ENCODE peak calls at places on chromosomes 3 and 15, in seven cellular contexts. J is CD4-positive, alpha-beta T cell; R is progenitor cell of endocrine pancreas; I is heart left ventricle; U is testis; G is foreskin fibroblast; P is tibial artery. D is an unnamed sample.

GRCh38 chr15:77619883-77620282 is 12.8 kb downstream of the LINGO1 start:
- DNase-seq in I (no peak), R (no peak), J (no peak), P (no peak), G (no peak), U (no peak), D (no peak)

GRCh38 chr3:172859035-172859434 is 108.5 kb downstream of the ECT2 start:
- DNase-seq in I (no peak), R (no peak), G (no peak), U (no peak), J (no peak), P (no peak), D (no peak)

GRCh38 chr15:82846621-82847020 is 37.2 kb downstream of the WHAMM start:
- DNase-seq in I (no peak), G (no peak), R (no peak), J (no peak), P (no peak), U (no peak), D (no peak)

GRCh38 chr15:72306211-72306785 is 13.7 kb downstream of the CELF6 start:
- DNase-seq in U (no peak), I (no peak), J (peak), P (no peak), R (no peak), G (peak), D (no peak)

GRCh38 chr15:69648215-69648614 is 195.6 kb downstream of the RPLP1 start:
- DNase-seq in I (no peak), G (no peak), P (no peak), U (no peak), J (no peak), R (no peak), D (no peak)

GRCh38 chr15:70153948-70154439 is 56.3 kb upstream of the TLE3 start:
- DNase-seq in U (no peak), P (no peak), G (no peak), I (no peak), R (no peak), J (no peak), D (no peak)

GRCh38 chr3:22980346-22980745 is 222.8 kb upstream of the UBE2E2 start:
- DNase-seq in G (no peak), I (no peak), J (no peak), P (no peak), U (no peak), R (no peak), D (no peak)

GRCh38 chr3:72265250-72265649 is 480.3 kb upstream of the PROK2 start:
- DNase-seq in P (no peak), I (no peak), R (no peak), G (no peak), J (no peak), U (no peak), D (no peak)

GRCh38 chr15:94177112-94177511 is 54.2 kb upstream of the MCTP2 start:
- DNase-seq in I (no peak), R (no peak), U (no peak), G (no peak), P (no peak), J (no peak), D (no peak)

GRCh38 chr3:74603292-74603691 is 11.2 kb downstream of the CNTN3 start:
- DNase-seq in J (no peak), P (no peak), U (no peak), R (no peak), G (no peak), I (no peak), D (no peak)

GRCh38 chr3:170301404-170301803 is 56.1 kb upstream of the SKIL start:
- DNase-seq in R (no peak), G (peak), P (no peak), U (no peak), I (no peak), J (no peak), D (no peak)

GRCh38 chr3:114454592-114455251 is 160.9 kb downstream of the TIGIT start:
- DNase-seq in I (no peak), R (no peak), J (no peak), U (peak), G (no peak), P (no peak), D (no peak)

GRCh38 chr3:124887177-124887995 is at the start of gene ITGB5:
- DNase-seq in G (peak), R (peak), I (peak), U (peak), J (no peak), P (peak), D (no peak)

GRCh38 chr3:101950510-101950909 is 101.2 kb downstream of the NFKBIZ start:
- DNase-seq in U (no peak), G (peak), I (no peak), P (no peak), R (no peak), J (no peak), D (peak)

GRCh38 chr3:4426782-4427344 is 40.2 kb downstream of the SUMF1 start:
- DNase-seq in G (peak), I (peak), J (no peak), P (no peak), U (no peak), R (no peak), D (peak)

GRCh38 chr15:61528590-61528929 is 299.5 kb upstream of the RORA start:
- DNase-seq in P (no peak), U (no peak), J (no peak), I (no peak), R (no peak), G (no peak), D (peak)

GRCh38 chr15:52746162-52746721 is 43.9 kb downstream of the ONECUT1 start:
- DNase-seq in P (no peak), R (no peak), I (no peak), U (no peak), J (no peak), G (no peak), D (no peak)

GRCh38 chr3:47225310-47225906 is 57.2 kb downstream of the KIF9 start:
- DNase-seq in P (peak), I (no peak), G (peak), U (no peak), R (no peak), J (no peak), D (no peak)

GRCh38 chr3:126945171-126945721 is 37.7 kb upstream of the PLXNA1 start:
- DNase-seq in J (no peak), U (no peak), R (no peak), G (no peak), P (no peak), I (no peak), D (no peak)

GRCh38 chr3:172659246-172660002 is 51.4 kb downstream of the NCEH1 start:
- DNase-seq in U (no peak), J (no peak), P (no peak), R (no peak), G (peak), I (no peak), D (peak)

GRCh38 chr3:16937421-16937820 is 52.7 kb downstream of the PLCL2 start:
- DNase-seq in J (no peak), I (no peak), P (no peak), R (no peak), G (no peak), U (no peak), D (no peak)

GRCh38 chr3:13145131-13145825 is 72.0 kb upstream of the IQSEC1 start:
- DNase-seq in R (no peak), P (peak), G (no peak), U (no peak), I (no peak), J (no peak), D (no peak)

GRCh38 chr15:73845507-73845906 is 27.9 kb upstream of the TBC1D21 start:
- DNase-seq in G (no peak), U (no peak), I (no peak), J (no peak), R (no peak), P (no peak), D (no peak)

GRCh38 chr3:53478166-53478830 is 16.1 kb upstream of the CACNA1D start:
- DNase-seq in U (no peak), R (no peak), I (no peak), G (no peak), J (no peak), P (no peak), D (peak)

GRCh38 chr15:38176696-38177095 is 75.9 kb upstream of the SPRED1 start:
- DNase-seq in R (no peak), U (no peak), P (no peak), G (no peak), I (no peak), J (no peak), D (no peak)

GRCh38 chr15:90300988-90301715 is 35.7 kb downstream of the NGRN start:
- DNase-seq in I (peak), U (peak), J (peak), G (no peak), R (peak), P (peak), D (no peak)

GRCh38 chr15:79897701-79898113 is 893 bp upstream of the MTHFS start:
- DNase-seq in I (no peak), J (peak), U (no peak), R (no peak), G (no peak), P (no peak), D (no peak)

GRCh38 chr3:111351334-111351733 is 190.7 kb upstream of the CD96 start:
- DNase-seq in I (no peak), G (no peak), U (no peak), J (no peak), R (no peak), P (no peak), D (no peak)

GRCh38 chr3:171755015-171755589 is 55.2 kb downstream of the PLD1 start:
- DNase-seq in J (no peak), G (no peak), R (no peak), U (no peak), P (no peak), I (no peak), D (no peak)

GRCh38 chr3:197541756-197542539 is 13.8 kb downstream of the BDH1 start:
- DNase-seq in R (no peak), G (peak), J (no peak), I (peak), P (no peak), U (peak), D (no peak)

GRCh38 chr15:22873841-22874240 is 35.4 kb downstream of the NIPA2 start:
- DNase-seq in J (no peak), P (no peak), R (no peak), U (no peak), I (no peak), G (no peak), D (no peak)

GRCh38 chr3:115862099-115862498 is 238.8 kb downstream of the GAP43 start:
- DNase-seq in G (no peak), U (no peak), J (no peak), P (no peak), I (no peak), R (no peak), D (no peak)

GRCh38 chr15:50256188-50257041 is 9.1 kb downstream of the HDC start:
- DNase-seq in G (peak), U (no peak), I (no peak), J (no peak), P (no peak), R (no peak), D (no peak)

GRCh38 chr3:126548556-126549466 is 9.9 kb downstream of the C3orf22 start:
- DNase-seq in R (peak), J (no peak), G (no peak), P (peak), I (peak), U (no peak), D (no peak)

GRCh38 chr15:98738689-98739411 is 90.5 kb downstream of the IGF1R start:
- DNase-seq in R (no peak), J (no peak), P (no peak), G (no peak), U (no peak), I (no peak), D (no peak)

GRCh38 chr3:193777524-193777923 is 184.5 kb downstream of the OPA1 start:
- DNase-seq in U (no peak), P (no peak), R (no peak), I (no peak), G (no peak), J (no peak), D (no peak)

GRCh38 chr3:141643816-141644215 is 94.3 kb upstream of the RNF7 start:
- DNase-seq in U (no peak), P (no peak), R (no peak), J (no peak), I (no peak), G (no peak), D (no peak)

GRCh38 chr15:39919396-39919739 is 698 bp downstream of the GPR176 start:
- DNase-seq in R (no peak), G (no peak), U (no peak), P (no peak), J (no peak), I (peak), D (no peak)

GRCh38 chr3:61686228-61686648 is 124.9 kb downstream of the PTPRG start:
- DNase-seq in R (no peak), G (no peak), P (no peak), U (no peak), I (no peak), J (no peak), D (no peak)
- TF ChIP-seq CTCF in R (no peak), G (no peak), P (no peak), U (no peak), I (no peak), J (no peak), D (no peak)

GRCh38 chr3:128317698-128318231 is 148.9 kb downstream of the DNAJB8 start:
- DNase-seq in J (no peak), G (no peak), R (no peak), I (no peak), P (no peak), U (peak), D (no peak)
- TF ChIP-seq CTCF in J (no peak), G (no peak), R (no peak), I (no peak), P (no peak), U (no peak), D (no peak)

GRCh38 chr15:25054943-25055342 is 100.2 kb downstream of the SNRPN start:
- DNase-seq in G (no peak), J (no peak), I (no peak), U (peak), P (peak), R (no peak), D (no peak)

GRCh38 chr15:25055356-25056068 is 100.7 kb downstream of the SNRPN start:
- DNase-seq in G (no peak), J (no peak), U (peak), I (no peak), R (no peak), P (peak), D (no peak)

GRCh38 chr15:25058080-25058785 is 103.4 kb downstream of the SNRPN start:
- DNase-seq in J (no peak), G (no peak), P (peak), R (no peak), U (peak), I (no peak), D (no peak)

GRCh38 chr15:25057574-25057973 is 102.8 kb downstream of the SNRPN start:
- DNase-seq in G (no peak), P (peak), U (peak), I (no peak), J (no peak), R (no peak), D (no peak)

GRCh38 chr15:25056484-25057429 is 102.0 kb downstream of the SNRPN start:
- DNase-seq in I (no peak), P (peak), J (no peak), R (peak), G (no peak), U (peak), D (no peak)
- TF ChIP-seq CTCF in I (no peak), P (no peak), J (no peak), R (no peak), G (no peak), U (no peak), D (no peak)

GRCh38 chr3:160722331-160722730 is 33.7 kb upstream of the PPM1L start:
- DNase-seq in R (no peak), G (no peak), J (no peak), U (no peak), P (no peak), I (no peak), D (no peak)

GRCh38 chr3:160725326-160725725 is 30.7 kb upstream of the PPM1L start:
- DNase-seq in U (no peak), J (no peak), G (no peak), I (no peak), P (no peak), R (no peak), D (no peak)

GRCh38 chr3:160719710-160720109 is 36.3 kb upstream of the PPM1L start:
- DNase-seq in I (no peak), P (no peak), G (no peak), R (no peak), U (no peak), J (no peak), D (no peak)

DNA sequence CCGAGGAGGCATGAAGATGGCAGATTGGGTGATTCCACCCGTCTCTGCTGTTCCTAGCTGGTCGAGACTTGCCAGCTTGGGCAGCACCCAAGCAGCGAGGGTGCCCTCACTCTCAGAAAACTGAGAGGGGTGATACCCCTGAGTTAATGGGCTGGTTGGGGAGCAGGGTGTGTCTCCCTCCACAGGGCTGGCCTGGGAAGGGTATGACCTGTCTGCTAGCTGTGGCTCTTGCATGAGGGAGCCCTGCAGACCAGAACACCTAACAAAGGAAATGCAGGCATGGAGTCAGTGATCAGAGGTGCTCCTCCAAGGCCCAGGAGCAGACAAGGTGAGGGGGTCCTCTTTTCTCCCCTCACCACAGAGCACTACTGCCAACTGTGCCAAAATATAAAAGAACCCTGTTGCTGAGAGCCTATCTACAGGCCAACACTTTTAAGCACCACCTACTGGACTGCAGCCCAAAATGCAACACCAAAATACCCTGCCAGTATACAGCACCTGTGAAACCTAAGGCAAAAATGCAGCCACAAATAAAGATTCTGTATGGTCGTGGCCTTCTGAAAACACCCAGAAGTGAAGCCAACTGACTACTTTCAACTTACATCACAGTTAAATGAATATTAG is 35.8 kb upstream of the PPM1L start:
- DNase-seq in G (no peak), J (no peak), I (no peak), R (no peak), P (no peak), U (no peak), D (no peak)
- TF ChIP-seq CTCF in G (no peak), J (no peak), I (no peak), R (peak), P (no peak), U (no peak), D (peak)